ENCODE peak calls at places on chromosomes 2 and 18, in six cellular contexts. One of them, this sample, is unnamed.

GRCh38 chr2:24725956-24726355 is 67.2 kb downstream of the PTRHD1 start:
- DNase-seq in HFF-Myc: no peak
- DNase-seq in GM12878: no peak
- DNase-seq in left ventricle myocardium inferior: no peak
- DNase-seq in AG10803: no peak
- DNase-seq in astrocyte of the spinal cord: no peak
- DNase-seq in this sample: no peak

GRCh38 chr2:12091201-12091806 is 344.9 kb downstream of the LPIN1 start:
- DNase-seq in left ventricle myocardium inferior: no peak
- DNase-seq in HFF-Myc: no peak
- DNase-seq in AG10803: peak; percentile 55
- DNase-seq in GM12878: no peak
- DNase-seq in astrocyte of the spinal cord: peak; percentile 44
- DNase-seq in this sample: no peak

GRCh38 chr2:195660265-195660890 is 3.4 kb downstream of the SLC39A10 start:
- DNase-seq in HFF-Myc: peak; percentile 55
- DNase-seq in AG10803: peak; percentile 71
- DNase-seq in GM12878: no peak
- DNase-seq in astrocyte of the spinal cord: peak; percentile 87
- DNase-seq in left ventricle myocardium inferior: peak; percentile 21
- DNase-seq in this sample: peak; percentile 82

GRCh38 chr2:235901243-235901642 is 266.9 kb downstream of the GBX2 start:
- DNase-seq in HFF-Myc: no peak
- DNase-seq in astrocyte of the spinal cord: no peak
- DNase-seq in GM12878: no peak
- DNase-seq in AG10803: no peak
- DNase-seq in left ventricle myocardium inferior: no peak
- DNase-seq in this sample: no peak

GRCh38 chr2:186059096-186059495 is 320.5 kb downstream of the FSIP2 start:
- DNase-seq in GM12878: no peak
- DNase-seq in HFF-Myc: no peak
- DNase-seq in astrocyte of the spinal cord: no peak
- DNase-seq in left ventricle myocardium inferior: no peak
- DNase-seq in AG10803: no peak
- DNase-seq in this sample: peak; percentile 6

GRCh38 chr2:105744909-105745853 is at the start of gene NCK2:
- DNase-seq in GM12878: no peak
- DNase-seq in astrocyte of the spinal cord: peak; percentile 40
- DNase-seq in AG10803: peak; percentile 29
- DNase-seq in HFF-Myc: no peak
- DNase-seq in left ventricle myocardium inferior: peak; percentile 19
- DNase-seq in this sample: no peak

GRCh38 chr18:6949800-6950586 is 167.6 kb downstream of the LAMA1 start:
- DNase-seq in GM12878: no peak
- DNase-seq in AG10803: no peak
- DNase-seq in HFF-Myc: no peak
- DNase-seq in left ventricle myocardium inferior: no peak
- DNase-seq in astrocyte of the spinal cord: no peak
- DNase-seq in this sample: no peak

GRCh38 chr2:121611730-121612705 is 37.2 kb downstream of the CLASP1 start:
- DNase-seq in astrocyte of the spinal cord: no peak
- DNase-seq in GM12878: no peak
- DNase-seq in AG10803: no peak
- DNase-seq in HFF-Myc: no peak
- DNase-seq in left ventricle myocardium inferior: no peak
- DNase-seq in this sample: no peak

GRCh38 chr18:28766721-28767120 is 589.8 kb upstream of the CDH2 start:
- DNase-seq in HFF-Myc: no peak
- DNase-seq in left ventricle myocardium inferior: no peak
- DNase-seq in GM12878: no peak
- DNase-seq in AG10803: no peak
- DNase-seq in astrocyte of the spinal cord: no peak
- DNase-seq in this sample: peak; percentile 50

GRCh38 chr2:182381225-182381624 is 45.6 kb downstream of the PDE1A start:
- DNase-seq in left ventricle myocardium inferior: no peak
- DNase-seq in HFF-Myc: no peak
- DNase-seq in astrocyte of the spinal cord: no peak
- DNase-seq in AG10803: no peak
- DNase-seq in GM12878: no peak
- DNase-seq in this sample: no peak

GRCh38 chr2:212863185-212863588 is 288.2 kb downstream of the IKZF2 start:
- DNase-seq in astrocyte of the spinal cord: peak; percentile 25
- DNase-seq in AG10803: no peak
- DNase-seq in left ventricle myocardium inferior: no peak
- DNase-seq in GM12878: peak; percentile 30
- DNase-seq in HFF-Myc: no peak
- DNase-seq in this sample: peak; percentile 59

GRCh38 chr18:61764381-61764780 is 128.4 kb downstream of the RNF152 start:
- DNase-seq in astrocyte of the spinal cord: no peak
- DNase-seq in HFF-Myc: no peak
- DNase-seq in GM12878: peak; percentile 24
- DNase-seq in left ventricle myocardium inferior: no peak
- DNase-seq in AG10803: peak; percentile 64
- DNase-seq in this sample: no peak

GRCh38 chr18:73352546-73352945 is 484.8 kb upstream of the NETO1 start:
- DNase-seq in GM12878: no peak
- DNase-seq in HFF-Myc: no peak
- DNase-seq in AG10803: peak; percentile 5
- DNase-seq in astrocyte of the spinal cord: peak; percentile 39
- DNase-seq in left ventricle myocardium inferior: no peak
- DNase-seq in this sample: peak; percentile 56

GRCh38 chr2:190996947-190997346 is 17.0 kb downstream of the STAT1 start:
- DNase-seq in HFF-Myc: no peak
- DNase-seq in AG10803: no peak
- DNase-seq in astrocyte of the spinal cord: no peak
- DNase-seq in GM12878: no peak
- DNase-seq in left ventricle myocardium inferior: no peak
- DNase-seq in this sample: no peak

GRCh38 chr2:129456681-129457080 is 522.8 kb upstream of the RAB6C start:
- DNase-seq in left ventricle myocardium inferior: no peak
- DNase-seq in GM12878: no peak
- DNase-seq in astrocyte of the spinal cord: no peak
- DNase-seq in HFF-Myc: no peak
- DNase-seq in AG10803: no peak
- DNase-seq in this sample: no peak

GRCh38 chr2:43553341-43553855 is 42.4 kb downstream of the THADA start:
- DNase-seq in left ventricle myocardium inferior: no peak
- DNase-seq in GM12878: no peak
- DNase-seq in AG10803: no peak
- DNase-seq in astrocyte of the spinal cord: no peak
- DNase-seq in HFF-Myc: no peak
- DNase-seq in this sample: no peak

GRCh38 chr18:50009772-50010171 is 185.2 kb downstream of the MYO5B start:
- DNase-seq in astrocyte of the spinal cord: no peak
- DNase-seq in GM12878: peak; percentile 25
- DNase-seq in HFF-Myc: no peak
- DNase-seq in AG10803: peak; percentile 16
- DNase-seq in left ventricle myocardium inferior: no peak
- DNase-seq in this sample: peak; percentile 31

GRCh38 chr18:67310826-67311225 is 205.7 kb downstream of the DSEL start:
- DNase-seq in left ventricle myocardium inferior: no peak
- DNase-seq in AG10803: peak; percentile 35
- DNase-seq in GM12878: no peak
- DNase-seq in astrocyte of the spinal cord: peak; percentile 24
- DNase-seq in HFF-Myc: no peak
- DNase-seq in this sample: peak; percentile 71

GRCh38 chr2:143160732-143161707 is 31.8 kb downstream of the ARHGAP15 start:
- DNase-seq in astrocyte of the spinal cord: no peak
- DNase-seq in HFF-Myc: no peak
- DNase-seq in AG10803: no peak
- DNase-seq in left ventricle myocardium inferior: no peak
- DNase-seq in GM12878: no peak
- DNase-seq in this sample: no peak

GRCh38 chr18:70221156-70221910 is 15.8 kb upstream of the RTTN start:
- DNase-seq in GM12878: no peak
- DNase-seq in astrocyte of the spinal cord: no peak
- DNase-seq in left ventricle myocardium inferior: no peak
- DNase-seq in AG10803: no peak
- DNase-seq in HFF-Myc: no peak
- DNase-seq in this sample: no peak

GRCh38 chr2:196915512-196916189 is 10.9 kb downstream of the PGAP1 start:
- DNase-seq in left ventricle myocardium inferior: no peak
- DNase-seq in astrocyte of the spinal cord: no peak
- DNase-seq in AG10803: no peak
- DNase-seq in GM12878: no peak
- DNase-seq in HFF-Myc: no peak
- DNase-seq in this sample: no peak

GRCh38 chr2:120722603-120723421 is 12.9 kb upstream of the GLI2 start:
- DNase-seq in HFF-Myc: no peak
- DNase-seq in left ventricle myocardium inferior: no peak
- DNase-seq in GM12878: no peak
- DNase-seq in AG10803: peak; percentile 56
- DNase-seq in astrocyte of the spinal cord: peak; percentile 75
- DNase-seq in this sample: peak; percentile 93

GRCh38 chr2:30060562-30060961 is 86.2 kb upstream of the YPEL5 start:
- DNase-seq in HFF-Myc: no peak
- DNase-seq in left ventricle myocardium inferior: peak; percentile 16
- DNase-seq in astrocyte of the spinal cord: no peak
- DNase-seq in AG10803: no peak
- DNase-seq in GM12878: no peak
- DNase-seq in this sample: no peak

GRCh38 chr2:147792966-147793617 is 51.7 kb upstream of the ACVR2A start:
- DNase-seq in GM12878: no peak
- DNase-seq in HFF-Myc: no peak
- DNase-seq in astrocyte of the spinal cord: peak; percentile 36
- DNase-seq in AG10803: peak; percentile 74
- DNase-seq in left ventricle myocardium inferior: no peak
- DNase-seq in this sample: peak; percentile 47

GRCh38 chr2:207334631-207335371 is 169.1 kb upstream of the KLF7 start:
- DNase-seq in AG10803: peak; percentile 99
- DNase-seq in astrocyte of the spinal cord: peak; percentile 99
- DNase-seq in left ventricle myocardium inferior: peak; percentile 53
- DNase-seq in GM12878: no peak
- DNase-seq in HFF-Myc: peak; percentile 81
- DNase-seq in this sample: peak; percentile 99

GRCh38 chr2:101125799-101126198 is 25.4 kb downstream of the TBC1D8 start:
- DNase-seq in left ventricle myocardium inferior: no peak
- DNase-seq in HFF-Myc: no peak
- DNase-seq in GM12878: no peak
- DNase-seq in astrocyte of the spinal cord: no peak
- DNase-seq in AG10803: no peak
- DNase-seq in this sample: no peak
- H3K4me3 ChIP-seq in left ventricle myocardium inferior: no peak overlapping the region
- H3K4me3 ChIP-seq in HFF-Myc: no peak overlapping the region
- H3K4me3 ChIP-seq in GM12878: no peak overlapping the region
- H3K4me3 ChIP-seq in astrocyte of the spinal cord: no peak overlapping the region
- H3K4me3 ChIP-seq in AG10803: no peak overlapping the region
- H3K4me3 ChIP-seq in this sample: no peak overlapping the region

GRCh38 chr2:34498561-34498960 is 899.5 kb upstream of the FAM98A start:
- DNase-seq in HFF-Myc: no peak
- DNase-seq in GM12878: no peak
- DNase-seq in AG10803: no peak
- DNase-seq in astrocyte of the spinal cord: no peak
- DNase-seq in left ventricle myocardium inferior: no peak
- DNase-seq in this sample: no peak
- TF ChIP-seq CTCF in HFF-Myc: no peak
- TF ChIP-seq CTCF in GM12878: no peak
- TF ChIP-seq CTCF in AG10803: no peak
- TF ChIP-seq CTCF in astrocyte of the spinal cord: no peak
- TF ChIP-seq CTCF in left ventricle myocardium inferior: no peak
- TF ChIP-seq CTCF in this sample: no peak

DNA sequence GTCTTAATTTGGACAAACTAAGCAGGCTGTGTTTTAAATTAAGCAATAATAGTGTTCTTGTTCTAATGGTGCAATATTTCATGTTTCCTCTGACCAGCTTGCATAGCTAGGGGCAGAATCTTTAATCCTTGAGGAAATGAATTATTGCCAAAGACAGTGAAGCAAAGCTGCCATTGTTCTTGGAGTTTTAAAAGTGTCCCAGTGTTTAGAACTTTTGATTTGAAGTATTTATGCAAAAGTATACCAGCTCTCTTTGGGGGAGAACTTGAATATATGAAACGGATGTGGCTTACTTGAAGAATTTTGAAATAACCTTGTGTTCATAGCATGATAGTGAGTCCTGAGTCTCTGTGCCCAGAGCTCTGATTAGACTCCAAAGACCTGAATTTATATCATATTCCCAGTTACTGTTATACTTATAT is 33.4 kb downstream of the ITGA6 start:
- DNase-seq in astrocyte of the spinal cord: no peak
- DNase-seq in left ventricle myocardium inferior: no peak
- DNase-seq in AG10803: peak; percentile 48
- DNase-seq in GM12878: no peak
- DNase-seq in HFF-Myc: no peak
- DNase-seq in this sample: no peak
- H3K4me3 ChIP-seq in astrocyte of the spinal cord: no peak overlapping the region
- H3K4me3 ChIP-seq in left ventricle myocardium inferior: no peak overlapping the region
- H3K4me3 ChIP-seq in AG10803: no peak overlapping the region
- H3K4me3 ChIP-seq in GM12878: no peak overlapping the region
- H3K4me3 ChIP-seq in HFF-Myc: no peak overlapping the region
- H3K4me3 ChIP-seq in this sample: no peak overlapping the region

DNA sequence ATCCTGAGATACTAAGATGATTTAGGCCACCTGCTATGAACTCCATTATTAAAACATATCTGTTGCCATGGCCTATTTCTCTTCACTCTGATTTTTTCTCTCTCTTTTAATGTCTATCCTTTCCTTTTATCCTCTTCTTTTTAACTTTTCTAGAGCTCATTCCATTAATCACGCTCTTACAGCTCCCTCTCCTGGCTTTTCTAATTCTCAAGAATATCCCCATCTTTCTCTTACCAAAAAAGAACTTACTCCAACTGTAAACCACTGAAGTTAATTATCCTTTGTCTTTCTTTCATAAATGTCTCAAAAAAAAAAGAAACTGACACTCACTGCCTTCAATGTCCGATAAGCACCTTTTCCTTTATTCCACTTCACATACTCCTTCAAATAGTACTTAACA is 7.9 kb downstream of the PPP3R1 start:
- DNase-seq in left ventricle myocardium inferior: no peak
- DNase-seq in GM12878: no peak
- DNase-seq in AG10803: no peak
- DNase-seq in HFF-Myc: no peak
- DNase-seq in astrocyte of the spinal cord: no peak
- DNase-seq in this sample: peak; percentile 37
- TF ChIP-seq CTCF in left ventricle myocardium inferior: peak; percentile 16
- TF ChIP-seq CTCF in GM12878: no peak
- TF ChIP-seq CTCF in AG10803: peak; percentile 39
- TF ChIP-seq CTCF in HFF-Myc: peak; percentile 3
- TF ChIP-seq CTCF in astrocyte of the spinal cord: peak; percentile 22
- TF ChIP-seq CTCF in this sample: peak; percentile 35

GRCh38 chr18:4453712-4454547 is 1.2 kb downstream of the DLGAP1 start:
- DNase-seq in HFF-Myc: no peak
- DNase-seq in left ventricle myocardium inferior: no peak
- DNase-seq in astrocyte of the spinal cord: no peak
- DNase-seq in GM12878: no peak
- DNase-seq in AG10803: no peak
- DNase-seq in this sample: no peak

GRCh38 chr18:4455113-4455811 is at the start of gene DLGAP1:
- DNase-seq in AG10803: no peak
- DNase-seq in left ventricle myocardium inferior: no peak
- DNase-seq in HFF-Myc: no peak
- DNase-seq in astrocyte of the spinal cord: peak; percentile 64
- DNase-seq in GM12878: no peak
- DNase-seq in this sample: peak; percentile 1

GRCh38 chr18:4450065-4450676 is 4.9 kb downstream of the DLGAP1 start:
- DNase-seq in left ventricle myocardium inferior: no peak
- DNase-seq in GM12878: no peak
- DNase-seq in astrocyte of the spinal cord: no peak
- DNase-seq in HFF-Myc: no peak
- DNase-seq in AG10803: no peak
- DNase-seq in this sample: no peak

GRCh38 chr18:4454548-4455112 is 477 bp downstream of the DLGAP1 start:
- DNase-seq in AG10803: no peak
- DNase-seq in left ventricle myocardium inferior: no peak
- DNase-seq in astrocyte of the spinal cord: no peak
- DNase-seq in GM12878: no peak
- DNase-seq in HFF-Myc: no peak
- DNase-seq in this sample: no peak
- H3K4me3 ChIP-seq in AG10803: no peak overlapping the region
- H3K4me3 ChIP-seq in left ventricle myocardium inferior: peak overlapping the region; percentile 58
- H3K4me3 ChIP-seq in astrocyte of the spinal cord: peak overlapping the region; percentile 43
- H3K4me3 ChIP-seq in GM12878: no peak overlapping the region
- H3K4me3 ChIP-seq in HFF-Myc: no peak overlapping the region
- H3K4me3 ChIP-seq in this sample: no peak overlapping the region